ENCODE peak calls at places on chromosomes 7 and 10, in five cellular contexts. P is stomach; J is stimulated activated CD8-positive, alpha-beta memory T cell treated with anti-CD3 and anti-CD28 coated beads, Interleukin-15, amount 100 ng/mL, for 1 hour; O is stimulated activated CD4-positive, alpha-beta T cell treated with anti-CD3 and anti-CD28 coated beads, TNF-alpha, amount 100 ng/mL, for 24 hours; D is frontal cortex. B is an unnamed sample.
A peak's percentile ranks its signal among the peaks of the same experiment; 100 is the strongest.

GRCh38 chr10:77490915-77491314 is 146.7 kb downstream of the KCNMA1 start:
- DNase-seq in O (no peak), J (no peak), P (no peak), D (no peak), B (no peak)

GRCh38 chr10:132319853-132320669 is 11.9 kb upstream of the LRRC27 start:
- DNase-seq in O (no peak), D (no peak), P (no peak), J (no peak), B (no peak)

GRCh38 chr10:4450981-4451501 is 375.0 kb upstream of the AKR1E2 start:
- DNase-seq in O (no peak), D (no peak), P (no peak), J (no peak), B (no peak)

GRCh38 chr7:24980695-24981543 is 941 bp upstream of the OSBPL3 start:
- DNase-seq in O (no peak), J (no peak), D (no peak), P (peak; percentile 51), B (peak; percentile 9)

GRCh38 chr10:8039323-8039922 is 15.1 kb upstream of the GATA3 start:
- DNase-seq in O (no peak), D (no peak), J (no peak), P (no peak), B (no peak)

GRCh38 chr10:33258951-33259350 is 75.5 kb downstream of the NRP1 start:
- DNase-seq in J (no peak), P (no peak), O (no peak), D (no peak), B (no peak)

GRCh38 chr10:71338728-71339495 is 19.9 kb downstream of the SLC29A3 start:
- DNase-seq in P (peak; percentile 47), O (no peak), J (no peak), D (no peak), B (no peak)

GRCh38 chr7:46969303-46970130 is 612.4 kb downstream of the TNS3 start:
- DNase-seq in J (no peak), P (no peak), D (no peak), O (no peak), B (no peak)

GRCh38 chr10:23522345-23522744 is 83.5 kb downstream of the OTUD1 start:
- DNase-seq in O (no peak), P (no peak), D (no peak), J (no peak), B (no peak)

GRCh38 chr7:149321978-149322541 is 60.1 kb downstream of the ZNF783 start:
- DNase-seq in P (no peak), O (no peak), D (no peak), J (no peak), B (no peak)

GRCh38 chr10:58637372-58637771 is 124.7 kb downstream of the BICC1 start:
- DNase-seq in D (no peak), O (no peak), P (no peak), J (no peak), B (no peak)

GRCh38 chr10:4825868-4826787 is at the start of gene AKR1E2:
- DNase-seq in D (peak; percentile 78), O (peak; percentile 75), P (peak; percentile 84), J (peak; percentile 46), B (peak; percentile 73)

GRCh38 chr10:14466256-14466655 is 135.5 kb upstream of the FRMD4A start:
- DNase-seq in J (no peak), O (no peak), D (no peak), P (no peak), B (no peak)

GRCh38 chr7:79241288-79242055 is 212.0 kb downstream of the MAGI2 start:
- DNase-seq in J (no peak), P (no peak), O (no peak), D (no peak), B (no peak)

GRCh38 chr7:45295222-45295621 is 137.6 kb downstream of the RAMP3 start:
- DNase-seq in J (no peak), P (no peak), O (no peak), D (no peak), B (no peak)

GRCh38 chr10:48627984-48628609 is 23.2 kb upstream of the ARHGAP22 start:
- DNase-seq in D (no peak), P (no peak), J (no peak), O (no peak), B (no peak)

GRCh38 chr7:130417215-130417614 is 23.6 kb downstream of the CEP41 start:
- DNase-seq in J (no peak), O (no peak), P (no peak), D (no peak), B (no peak)

GRCh38 chr7:139893999-139894398 is 64.9 kb downstream of the TBXAS1 start:
- DNase-seq in P (no peak), D (no peak), O (no peak), J (no peak), B (no peak)

GRCh38 chr10:13233358-13233757 is 816 bp downstream of the UCMA start:
- DNase-seq in P (no peak), O (no peak), D (no peak), J (no peak), B (no peak)

B was measured in 8988T.